ENCODE peak calls at places on chromosomes 12 and 14, in five cellular contexts. E is K562, A is breast epithelium, H is transverse colon, K is vagina. V is an unnamed sample.

GRCh38 chr12:34398366-34398705 is 376.0 kb downstream of the ALG10 start:
- DNase-seq in A (peak; percentile 35), K (peak; percentile 72), E (no peak), H (peak; percentile 2), V (peak; percentile 16)

GRCh38 chr12:52950553-52950952 is 1.6 kb downstream of the KRT18 start:
- DNase-seq in H (no peak), K (no peak), E (no peak), A (no peak), V (no peak)

GRCh38 chr14:64707661-64708060 is 3.4 kb downstream of the PLEKHG3 start:
- DNase-seq in A (no peak), K (no peak), E (no peak), H (peak; percentile 53), V (no peak)

GRCh38 chr12:111037047-111037446 is 116.7 kb upstream of the MYL2 start:
- DNase-seq in E (no peak), K (no peak), H (no peak), A (peak; percentile 73), V (no peak)

GRCh38 chr14:27528328-27528727 is 930.5 kb upstream of the NOVA1 start:
- DNase-seq in H (no peak), E (peak; percentile 2), K (no peak), A (no peak), V (no peak)

GRCh38 chr14:43729149-43729548 is 777.9 kb downstream of the FSCB start:
- DNase-seq in A (no peak), K (no peak), E (no peak), H (no peak), V (no peak)

GRCh38 chr12:129772463-129773169 is 131.2 kb downstream of the TMEM132D start:
- DNase-seq in K (no peak), E (no peak), H (no peak), A (no peak), V (no peak)

GRCh38 chr12:119803391-119803791 is 73.7 kb downstream of the CIT start:
- DNase-seq in K (no peak), A (no peak), H (no peak), E (no peak), V (no peak)

GRCh38 chr12:124359671-124360581 is 65.0 kb downstream of the RFLNA start:
- DNase-seq in K (peak; percentile 95), A (peak; percentile 97), H (peak; percentile 78), E (no peak), V (peak; percentile 94)

GRCh38 chr14:30272848-30273563 is 286.0 kb upstream of the G2E3 start:
- DNase-seq in A (no peak), K (no peak), E (no peak), H (no peak), V (no peak)

GRCh38 chr14:95211721-95212504 is 54.6 kb upstream of the DICER1 start:
- DNase-seq in H (peak; percentile 38), E (no peak), A (no peak), K (no peak), V (peak; percentile 47)

GRCh38 chr14:58637040-58637390 is 747 bp upstream of the DACT1 start:
- DNase-seq in E (no peak), K (no peak), H (peak; percentile 62), A (no peak), V (peak; percentile 54)

GRCh38 chr12:132620113-132620892 is 1.7 kb downstream of the P2RX2 start:
- DNase-seq in E (no peak), H (no peak), A (no peak), K (no peak), V (no peak)

GRCh38 chr12:132620893-132621656 is 2.5 kb downstream of the P2RX2 start:
- DNase-seq in H (no peak), A (no peak), K (no peak), E (no peak), V (no peak)

GRCh38 chr12:132622437-132623071 is 4.0 kb downstream of the P2RX2 start:
- DNase-seq in H (no peak), E (peak; percentile 43), A (no peak), K (no peak), V (no peak)

GRCh38 chr12:132623072-132623869 is 4.7 kb downstream of the P2RX2 start:
- DNase-seq in E (no peak), A (no peak), H (no peak), K (no peak), V (no peak)

GRCh38 chr12:132621657-132622435 is 3.3 kb downstream of the P2RX2 start:
- DNase-seq in A (no peak), E (no peak), H (no peak), K (no peak), V (no peak)
- TF ChIP-seq POLR2AphosphoS5 in A (no peak), E (no peak), H (no peak), K (no peak), V (no peak)

GRCh38 chr14:101476931-101477553 is 84.3 kb upstream of the DIO3 start:
- DNase-seq in A (peak; percentile 37), H (peak; percentile 73), E (peak; percentile 3), K (peak; percentile 77), V (peak; percentile 9)

GRCh38 chr14:101474563-101475467 is 86.5 kb upstream of the DIO3 start:
- DNase-seq in K (no peak), E (no peak), H (no peak), A (peak; percentile 36), V (peak; percentile 19)

GRCh38 chr14:101476258-101476930 is 84.9 kb upstream of the DIO3 start:
- DNase-seq in K (no peak), A (no peak), E (no peak), H (peak; percentile 51), V (peak; percentile 4)

GRCh38 chr14:101473795-101474562 is 87.3 kb upstream of the DIO3 start:
- DNase-seq in H (no peak), A (peak; percentile 31), K (no peak), E (no peak), V (peak; percentile 8)

GRCh38 chr14:101475468-101476257 is 85.6 kb upstream of the DIO3 start:
- DNase-seq in E (no peak), K (peak; percentile 89), A (peak; percentile 41), H (no peak), V (peak; percentile 23)
- TF ChIP-seq POLR2AphosphoS5 in E (no peak), K (peak; percentile 89), A (no peak), H (peak; percentile 38), V (no peak)

GRCh38 chr14:71579331-71579730 is 352.9 kb upstream of the RGS6 start:
- DNase-seq in E (peak; percentile 21), K (no peak), A (no peak), H (no peak), V (no peak)

GRCh38 chr14:71586131-71586893 is 345.9 kb upstream of the RGS6 start:
- DNase-seq in H (no peak), E (no peak), A (no peak), K (no peak), V (no peak)

GRCh38 chr14:71583246-71583645 is 349.0 kb upstream of the RGS6 start:
- DNase-seq in K (no peak), A (no peak), H (no peak), E (no peak), V (no peak)

GRCh38 chr14:71583705-71584104 is 348.5 kb upstream of the RGS6 start:
- DNase-seq in K (no peak), E (no peak), H (no peak), A (no peak), V (no peak)

GRCh38 chr14:71582705-71583104 is 349.5 kb upstream of the RGS6 start:
- DNase-seq in H (no peak), A (no peak), E (no peak), K (no peak), V (no peak)
- TF ChIP-seq POLR2AphosphoS5 in H (no peak), A (no peak), E (no peak), K (no peak), V (no peak)

GRCh38 chr14:99524804-99525698 is 43.8 kb downstream of the CCNK start:
- DNase-seq in K (no peak), A (no peak), E (peak; percentile 28), H (peak; percentile 38), V (peak; percentile 60)

GRCh38 chr14:99523661-99524050 is 42.4 kb downstream of the CCNK start:
- DNase-seq in A (no peak), H (no peak), K (no peak), E (no peak), V (no peak)

GRCh38 chr14:99522934-99523660 is 41.9 kb downstream of the CCNK start:
- DNase-seq in K (no peak), A (no peak), H (peak; percentile 34), E (peak; percentile 25), V (no peak)

GRCh38 chr14:99525699-99526080 is 44.5 kb downstream of the CCNK start:
- DNase-seq in A (no peak), E (no peak), H (no peak), K (no peak), V (no peak)

GRCh38 chr14:99524091-99524661 is 43.0 kb downstream of the CCNK start:
- DNase-seq in K (no peak), E (no peak), A (no peak), H (peak; percentile 41), V (peak; percentile 61)
- TF ChIP-seq POLR2AphosphoS5 in K (no peak), E (no peak), A (no peak), H (peak; percentile 6), V (no peak)

DNA sequence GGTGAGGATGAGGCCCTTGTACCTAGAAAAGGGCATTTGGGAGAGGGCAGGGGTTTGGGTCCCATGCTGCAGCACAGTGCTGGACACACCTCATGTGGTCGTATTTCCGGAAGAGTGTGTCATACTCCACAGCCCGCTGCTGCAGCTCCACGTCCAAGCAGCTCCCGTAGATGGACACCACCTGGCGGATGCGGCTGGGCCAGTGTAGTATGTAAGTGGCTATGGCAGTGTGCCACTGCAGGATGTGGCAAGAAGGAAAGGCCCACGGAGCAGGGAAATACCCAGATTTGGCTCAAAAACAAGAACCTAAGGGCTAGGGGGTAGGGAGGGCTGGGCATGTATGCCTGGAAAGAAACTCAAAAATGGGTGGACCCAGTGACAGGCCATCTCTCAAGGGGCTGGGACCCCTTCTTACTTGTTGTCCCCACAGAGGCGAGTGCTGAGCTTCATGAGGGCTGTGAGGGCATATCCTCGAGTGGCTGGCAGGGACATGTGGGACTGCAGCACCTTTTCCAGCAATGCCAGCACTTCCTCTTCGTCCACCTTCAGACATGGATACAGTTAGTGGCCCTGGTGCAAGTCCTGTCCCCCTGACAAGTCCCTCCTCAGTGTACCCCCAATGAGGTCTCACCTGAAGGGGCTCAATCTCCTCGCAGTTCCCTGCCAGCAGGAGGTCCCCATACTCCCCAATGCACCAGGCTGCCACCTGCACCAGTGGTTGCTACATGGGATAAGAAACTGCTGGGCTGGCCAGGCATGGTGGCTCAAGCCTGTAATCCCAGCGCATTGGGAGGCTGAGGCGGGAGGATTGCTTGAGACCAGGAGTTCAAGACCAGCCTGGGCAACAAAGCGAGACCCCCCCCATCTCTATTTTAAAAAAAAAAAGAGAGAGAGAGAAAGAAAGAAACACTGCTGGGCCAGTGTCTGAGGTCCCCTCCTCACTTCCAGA is 5.4 kb downstream of the AP1G2 start:
- DNase-seq in K (no peak), H (no peak), A (no peak), E (no peak), V (no peak)
- TF ChIP-seq POLR2AphosphoS5 in K (no peak), H (no peak), A (no peak), E (no peak), V (no peak)

GRCh38 chr12:108562348-108563134 is at the start of gene ISCU:
- DNase-seq in K (peak; percentile 97), A (peak; percentile 98), E (peak; percentile 99), H (peak; percentile 99), V (peak; percentile 98)

GRCh38 chr12:108561852-108562347 is 496 bp upstream of the ISCU start:
- DNase-seq in H (no peak), K (no peak), E (no peak), A (no peak), V (no peak)

GRCh38 chr12:108564724-108565123 is 2.3 kb downstream of the ISCU start:
- DNase-seq in A (no peak), H (no peak), K (no peak), E (peak; percentile 85), V (no peak)

GRCh38 chr12:108563804-108564151 is 1.4 kb downstream of the ISCU start:
- DNase-seq in A (no peak), K (no peak), E (no peak), H (no peak), V (no peak)

GRCh38 chr12:108563135-108563803 is 873 bp downstream of the ISCU start:
- DNase-seq in H (peak; percentile 92), A (peak; percentile 65), K (no peak), E (peak; percentile 93), V (peak; percentile 81)
- TF ChIP-seq POLR2AphosphoS5 in H (peak; percentile 90), A (peak; percentile 64), K (peak; percentile 87), E (peak; percentile 61), V (peak; percentile 35)

V was measured in stomach.